ENCODE peak calls at places on chromosomes 6 and 20, in eight cellular contexts. One of them, this sample, is unnamed.

GRCh38 chr6:154440022-154440421 is 70.5 kb downstream of the CNKSR3 start:
- DNase-seq in MM.1S: no peak
- DNase-seq in M059J: no peak
- DNase-seq in WTC11: no peak
- DNase-seq in HAP-1: no peak
- DNase-seq in ovary: no peak
- DNase-seq in fibroblast of mammary gland: no peak
- DNase-seq in NCI-H1092 treated with DMSO at 0.1 percent for 48 hours: no peak
- DNase-seq in this sample: no peak

GRCh38 chr20:62727584-62728027 is 19.0 kb downstream of the NTSR1 start:
- DNase-seq in MM.1S: no peak
- DNase-seq in M059J: no peak
- DNase-seq in WTC11: no peak
- DNase-seq in HAP-1: no peak
- DNase-seq in ovary: no peak
- DNase-seq in fibroblast of mammary gland: no peak
- DNase-seq in NCI-H1092 treated with DMSO at 0.1 percent for 48 hours: no peak
- DNase-seq in this sample: no peak

GRCh38 chr6:146887447-146888077 is 288.8 kb downstream of the ADGB start:
- DNase-seq in MM.1S: no peak
- DNase-seq in M059J: no peak
- DNase-seq in WTC11: no peak
- DNase-seq in HAP-1: no peak
- DNase-seq in ovary: no peak
- DNase-seq in fibroblast of mammary gland: peak; percentile 56
- DNase-seq in NCI-H1092 treated with DMSO at 0.1 percent for 48 hours: no peak
- DNase-seq in this sample: no peak

GRCh38 chr6:118896339-118897136 is 2.6 kb downstream of the ASF1A start:
- DNase-seq in MM.1S: peak; percentile 69
- DNase-seq in M059J: peak; percentile 65
- DNase-seq in WTC11: no peak
- DNase-seq in HAP-1: no peak
- DNase-seq in ovary: no peak
- DNase-seq in fibroblast of mammary gland: peak; percentile 63
- DNase-seq in NCI-H1092 treated with DMSO at 0.1 percent for 48 hours: peak; percentile 18
- DNase-seq in this sample: peak; percentile 44

GRCh38 chr6:31712296-31712695 is 2.9 kb upstream of the LY6G6D start:
- DNase-seq in MM.1S: no peak
- DNase-seq in M059J: peak; percentile 55
- DNase-seq in WTC11: no peak
- DNase-seq in HAP-1: no peak
- DNase-seq in ovary: no peak
- DNase-seq in fibroblast of mammary gland: no peak
- DNase-seq in NCI-H1092 treated with DMSO at 0.1 percent for 48 hours: no peak
- DNase-seq in this sample: peak; percentile 65

GRCh38 chr6:96762599-96762998 is 74.7 kb downstream of the GPR63 start:
- DNase-seq in MM.1S: no peak
- DNase-seq in M059J: no peak
- DNase-seq in WTC11: no peak
- DNase-seq in HAP-1: no peak
- DNase-seq in ovary: peak; percentile 8
- DNase-seq in fibroblast of mammary gland: no peak
- DNase-seq in NCI-H1092 treated with DMSO at 0.1 percent for 48 hours: no peak
- DNase-seq in this sample: no peak

GRCh38 chr20:64010711-64011237 is 25.2 kb upstream of the C20orf204 start:
- DNase-seq in MM.1S: no peak
- DNase-seq in M059J: peak; percentile 68
- DNase-seq in WTC11: no peak
- DNase-seq in HAP-1: no peak
- DNase-seq in ovary: no peak
- DNase-seq in fibroblast of mammary gland: peak; percentile 73
- DNase-seq in NCI-H1092 treated with DMSO at 0.1 percent for 48 hours: no peak
- DNase-seq in this sample: no peak

GRCh38 chr20:36604952-36605308 is 649 bp upstream of the RAB5IF start:
- DNase-seq in MM.1S: peak; percentile 72
- DNase-seq in M059J: no peak
- DNase-seq in WTC11: no peak
- DNase-seq in HAP-1: no peak
- DNase-seq in ovary: peak; percentile 55
- DNase-seq in fibroblast of mammary gland: peak; percentile 19
- DNase-seq in NCI-H1092 treated with DMSO at 0.1 percent for 48 hours: peak; percentile 59
- DNase-seq in this sample: peak; percentile 90

GRCh38 chr6:111057074-111057752 is 30.1 kb upstream of the SLC16A10 start:
- DNase-seq in MM.1S: peak; percentile 40
- DNase-seq in M059J: peak; percentile 59
- DNase-seq in WTC11: no peak
- DNase-seq in HAP-1: peak; percentile 17
- DNase-seq in ovary: no peak
- DNase-seq in fibroblast of mammary gland: peak; percentile 54
- DNase-seq in NCI-H1092 treated with DMSO at 0.1 percent for 48 hours: peak; percentile 40
- DNase-seq in this sample: peak; percentile 63

GRCh38 chr6:128327890-128328289 is 192.5 kb downstream of the PTPRK start:
- DNase-seq in MM.1S: peak; percentile 77
- DNase-seq in M059J: peak; percentile 12
- DNase-seq in WTC11: peak; percentile 22
- DNase-seq in HAP-1: peak; percentile 14
- DNase-seq in ovary: no peak
- DNase-seq in fibroblast of mammary gland: peak; percentile 50
- DNase-seq in NCI-H1092 treated with DMSO at 0.1 percent for 48 hours: no peak
- DNase-seq in this sample: peak; percentile 68

GRCh38 chr6:80357674-80358073 is 251.2 kb downstream of the BCKDHB start:
- DNase-seq in MM.1S: no peak
- DNase-seq in M059J: no peak
- DNase-seq in WTC11: no peak
- DNase-seq in HAP-1: no peak
- DNase-seq in ovary: no peak
- DNase-seq in fibroblast of mammary gland: peak; percentile 39
- DNase-seq in NCI-H1092 treated with DMSO at 0.1 percent for 48 hours: no peak
- DNase-seq in this sample: no peak

GRCh38 chr6:82348130-82348529 is 15.5 kb upstream of the TPBG start:
- DNase-seq in MM.1S: no peak
- DNase-seq in M059J: peak; percentile 36
- DNase-seq in WTC11: no peak
- DNase-seq in HAP-1: peak; percentile 44
- DNase-seq in ovary: no peak
- DNase-seq in fibroblast of mammary gland: no peak
- DNase-seq in NCI-H1092 treated with DMSO at 0.1 percent for 48 hours: no peak
- DNase-seq in this sample: no peak

GRCh38 chr6:14211596-14211961 is 94.0 kb downstream of the CD83 start:
- DNase-seq in MM.1S: no peak
- DNase-seq in M059J: no peak
- DNase-seq in WTC11: peak; percentile 62
- DNase-seq in HAP-1: peak; percentile 35
- DNase-seq in ovary: peak; percentile 66
- DNase-seq in fibroblast of mammary gland: peak; percentile 42
- DNase-seq in NCI-H1092 treated with DMSO at 0.1 percent for 48 hours: no peak
- DNase-seq in this sample: peak; percentile 54

This sample was measured in RPMI8226.